ENCODE peak calls at places on chromosome 16, in seven cellular contexts. U is stomach, I is sigmoid colon, C is HepG2, E is transverse colon, B is suprapubic skin, K is K562. R is an unnamed sample. For H3K27me3, the result is how much of the 10 kb centered on the place peaks cover.

GRCh38 chr16:54281535-54282201 is 4.9 kb downstream of the IRX3 start:
- DNase-seq in B (peak), C (no peak), E (peak), K (no peak), U (no peak), I (no peak), R (no peak)

GRCh38 chr16:88558457-88559442 is 11.5 kb upstream of the ZC3H18 start:
- DNase-seq in K (peak), E (peak), U (peak), I (peak), B (no peak), C (peak), R (no peak)

GRCh38 chr16:5900046-5900445 is 802.5 kb upstream of the EEF2KMT start:
- DNase-seq in B (no peak), E (no peak), I (no peak), U (no peak), C (no peak), K (no peak), R (no peak)

GRCh38 chr16:57042157-57043111 is 49.9 kb upstream of the CPNE2 start:
- DNase-seq in U (no peak), I (no peak), B (no peak), C (no peak), E (peak), K (no peak), R (no peak)

GRCh38 chr16:55697867-55698266 is 42.1 kb downstream of the SLC6A2 start:
- DNase-seq in U (no peak), B (no peak), E (no peak), K (no peak), I (no peak), C (no peak), R (no peak)

GRCh38 chr16:57029161-57030160 is 40.1 kb downstream of the NLRC5 start:
- DNase-seq in U (no peak), I (no peak), C (no peak), E (no peak), B (no peak), K (no peak), R (no peak)

GRCh38 chr16:78134944-78135619 is 35.6 kb downstream of the WWOX start:
- DNase-seq in C (peak), K (no peak), U (no peak), B (no peak), I (no peak), E (no peak), R (no peak)

GRCh38 chr16:88131256-88131655 is 180.0 kb downstream of the BANP start:
- DNase-seq in U (no peak), C (no peak), K (no peak), B (no peak), E (no peak), I (no peak), R (no peak)

GRCh38 chr16:71722801-71723536 is 1.5 kb downstream of the PHLPP2 start:
- DNase-seq in B (peak), K (peak), I (peak), C (peak), U (peak), E (peak), R (no peak)

GRCh38 chr16:28258571-28258970 is 33.8 kb upstream of the SBK1 start:
- DNase-seq in E (no peak), B (no peak), I (no peak), K (no peak), U (peak), C (no peak), R (no peak)

GRCh38 chr16:57379579-57379978 is 7.3 kb downstream of the CX3CL1 start:
- DNase-seq in E (no peak), U (no peak), I (no peak), B (no peak), C (no peak), K (no peak), R (no peak)

GRCh38 chr16:28181557-28181914 is 30.2 kb downstream of the XPO6 start:
- DNase-seq in U (peak), K (no peak), I (peak), B (no peak), E (no peak), C (peak), R (no peak)

GRCh38 chr16:68079616-68080344 is 5.4 kb upstream of the NFATC3 start:
- DNase-seq in U (peak), I (peak), C (peak), K (peak), E (peak), B (peak), R (peak)

GRCh38 chr16:30430428-30430970 is 669 bp upstream of the DCTPP1 start:
- DNase-seq in K (peak), C (peak), U (no peak), E (no peak), I (no peak), B (peak), R (no peak)

GRCh38 chr16:84983308-84983707 is 28.0 kb downstream of the ZDHHC7 start:
- DNase-seq in K (no peak), C (no peak), E (no peak), I (no peak), U (no peak), B (no peak), R (no peak)

GRCh38 chr16:22631264-22631663 is 120.6 kb downstream of the NPIPB5 start:
- DNase-seq in I (no peak), E (no peak), B (no peak), K (no peak), U (no peak), C (no peak), R (no peak)

GRCh38 chr16:3732171-3732570 is 14.8 kb upstream of the TRAP1 start:
- DNase-seq in K (no peak), I (peak), B (no peak), U (no peak), C (no peak), E (no peak), R (no peak)
- TF ChIP-seq POLR2AphosphoS5 in K (no peak), I (no peak), B (no peak), U (no peak), C (no peak), E (no peak), R (no peak)

GRCh38 chr16:86569843-86570447 is 3.3 kb downstream of the FOXC2 start:
- DNase-seq in C (no peak), K (no peak), U (no peak), E (no peak), I (no peak), B (no peak), R (no peak)

GRCh38 chr16:86572616-86573015 is 5.7 kb upstream of the FOXL1 start:
- DNase-seq in E (no peak), I (no peak), C (no peak), B (no peak), K (no peak), U (no peak), R (no peak)

GRCh38 chr16:86570542-86571196 is 4.0 kb downstream of the FOXC2 start:
- DNase-seq in B (peak), K (no peak), C (no peak), I (no peak), E (no peak), U (no peak), R (no peak)

GRCh38 chr16:86572041-86572521 is 5.5 kb downstream of the FOXC2 start:
- DNase-seq in K (no peak), B (peak), U (no peak), C (no peak), I (peak), E (no peak), R (no peak)

DNA sequence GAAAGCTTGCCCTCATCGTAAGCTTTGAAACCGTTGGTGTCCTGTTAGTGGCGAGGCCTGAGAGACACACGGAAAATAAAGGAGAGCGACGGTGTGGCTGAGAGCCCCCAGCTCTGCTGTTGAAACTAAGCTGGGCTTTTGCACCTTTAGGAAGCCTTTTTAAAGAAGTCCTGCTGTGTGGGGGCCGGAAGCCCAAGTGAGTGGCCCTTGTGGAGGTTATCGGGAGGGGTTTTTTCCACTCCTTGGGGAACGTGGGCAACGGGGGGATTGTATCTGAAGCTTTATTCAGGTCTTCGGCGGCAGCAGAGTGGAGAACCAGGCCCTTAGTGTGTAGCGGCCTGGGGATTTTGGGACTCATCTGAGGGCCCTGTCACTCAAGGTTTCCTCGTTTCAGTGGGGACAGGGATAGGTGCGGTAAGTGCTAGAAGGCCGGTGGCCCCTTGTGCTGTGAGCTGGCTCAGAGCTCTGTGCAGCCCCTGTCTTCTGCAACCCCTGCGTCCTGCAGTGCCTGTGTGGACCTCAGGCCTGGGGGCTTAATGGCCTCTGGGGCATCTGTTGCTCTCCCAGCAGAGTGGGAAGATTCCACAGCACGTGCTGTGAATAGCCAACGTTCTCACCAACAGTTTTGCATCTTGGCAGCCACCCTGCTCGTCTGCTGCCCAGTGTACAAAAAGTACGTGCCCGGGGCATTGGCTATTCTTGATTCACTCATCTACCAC is 4.7 kb downstream of the FOXC2 start:
- DNase-seq in B (no peak), I (no peak), E (no peak), K (no peak), C (no peak), U (no peak), R (no peak)
- H3K27me3 ChIP-seq in B (half or more), I (half or more), E (half or more), K (under half), C (under half), U (half or more), R (half or more)

DNA sequence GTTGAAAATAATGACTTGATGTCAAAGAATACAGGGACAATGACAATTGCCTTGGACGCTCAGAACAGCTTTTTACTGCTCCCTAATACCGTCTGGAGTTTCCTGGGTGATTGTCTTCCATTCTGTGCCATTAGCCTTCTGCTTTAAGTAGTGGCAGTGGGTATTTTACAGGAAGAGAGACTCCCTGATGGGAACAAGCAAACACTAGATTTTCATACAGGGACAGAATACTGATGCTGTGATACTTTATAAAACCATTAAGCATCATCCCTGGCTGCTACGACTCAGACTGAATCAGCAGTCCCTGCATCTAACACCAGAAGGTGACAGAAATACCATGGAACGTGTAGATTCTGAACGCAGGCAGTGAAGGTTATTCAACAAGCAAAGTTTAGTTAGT is 635.4 kb upstream of the GOT2 start:
- DNase-seq in K (no peak), I (no peak), B (no peak), U (no peak), C (no peak), E (no peak), R (no peak)
- TF ChIP-seq EP300 in K (no peak), I (no peak), B (no peak), U (no peak), C (no peak), E (no peak), R (no peak)

GRCh38 chr16:58381661-58382060 is 10.6 kb upstream of the GINS3 start:
- DNase-seq in C (no peak), U (no peak), E (no peak), I (no peak), B (no peak), K (no peak), R (no peak)

GRCh38 chr16:58379736-58380135 is 12.5 kb upstream of the GINS3 start:
- DNase-seq in K (no peak), U (no peak), C (no peak), I (no peak), E (no peak), B (no peak), R (no peak)

GRCh38 chr16:58385218-58385773 is 7.0 kb upstream of the GINS3 start:
- DNase-seq in B (no peak), E (no peak), U (no peak), K (no peak), C (no peak), I (no peak), R (peak)

GRCh38 chr16:58389724-58390123 is 2.5 kb upstream of the GINS3 start:
- DNase-seq in K (no peak), U (no peak), B (no peak), I (no peak), C (no peak), E (no peak), R (no peak)

DNA sequence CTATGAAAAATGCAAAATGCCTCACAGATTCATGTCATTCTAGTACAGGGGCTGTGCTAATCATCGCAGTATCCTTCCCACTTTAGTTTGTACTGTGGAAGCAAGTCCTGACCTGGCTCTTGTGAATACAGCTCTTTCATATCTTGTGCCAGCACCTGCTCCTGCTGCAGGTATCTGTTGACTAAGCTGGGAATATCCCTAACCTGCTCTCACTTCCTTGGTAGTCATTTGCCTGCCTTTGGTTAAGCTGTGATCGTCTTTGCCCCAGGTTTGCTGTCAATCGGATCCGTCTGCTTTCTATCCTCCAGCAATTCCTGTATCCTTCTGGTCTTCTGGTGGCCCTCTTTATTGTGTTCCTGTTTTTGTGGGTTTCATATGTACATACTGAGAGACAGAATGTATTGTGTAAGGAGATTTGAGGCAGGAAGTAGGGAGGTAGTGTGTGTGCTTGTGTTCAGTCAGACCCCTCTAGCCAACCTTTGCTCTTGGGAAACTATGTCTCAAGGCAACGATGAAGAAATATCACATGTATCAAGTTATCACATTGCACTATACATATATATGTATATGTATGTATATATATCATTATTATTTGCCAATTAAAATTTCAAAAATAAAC is 7.7 kb upstream of the GINS3 start:
- DNase-seq in E (no peak), U (no peak), C (no peak), K (no peak), B (no peak), I (no peak), R (no peak)
- TF ChIP-seq POLR2AphosphoS5 in E (no peak), U (no peak), C (no peak), K (no peak), B (no peak), I (no peak), R (no peak)

GRCh38 chr16:1068451-1068850 is 4.1 kb upstream of the SSTR5 start:
- DNase-seq in E (no peak), C (no peak), K (no peak), B (no peak), I (no peak), U (no peak), R (no peak)

GRCh38 chr16:1071561-1072225 is 854 bp upstream of the SSTR5 start:
- DNase-seq in B (no peak), I (no peak), E (no peak), K (no peak), C (no peak), U (no peak), R (no peak)

GRCh38 chr16:1069154-1069553 is 3.4 kb upstream of the SSTR5 start:
- DNase-seq in I (no peak), K (peak), E (no peak), B (no peak), U (no peak), C (no peak), R (no peak)

GRCh38 chr16:1071009-1071408 is 1.5 kb upstream of the SSTR5 start:
- DNase-seq in K (no peak), U (no peak), B (no peak), E (no peak), I (no peak), C (no peak), R (no peak)

DNA sequence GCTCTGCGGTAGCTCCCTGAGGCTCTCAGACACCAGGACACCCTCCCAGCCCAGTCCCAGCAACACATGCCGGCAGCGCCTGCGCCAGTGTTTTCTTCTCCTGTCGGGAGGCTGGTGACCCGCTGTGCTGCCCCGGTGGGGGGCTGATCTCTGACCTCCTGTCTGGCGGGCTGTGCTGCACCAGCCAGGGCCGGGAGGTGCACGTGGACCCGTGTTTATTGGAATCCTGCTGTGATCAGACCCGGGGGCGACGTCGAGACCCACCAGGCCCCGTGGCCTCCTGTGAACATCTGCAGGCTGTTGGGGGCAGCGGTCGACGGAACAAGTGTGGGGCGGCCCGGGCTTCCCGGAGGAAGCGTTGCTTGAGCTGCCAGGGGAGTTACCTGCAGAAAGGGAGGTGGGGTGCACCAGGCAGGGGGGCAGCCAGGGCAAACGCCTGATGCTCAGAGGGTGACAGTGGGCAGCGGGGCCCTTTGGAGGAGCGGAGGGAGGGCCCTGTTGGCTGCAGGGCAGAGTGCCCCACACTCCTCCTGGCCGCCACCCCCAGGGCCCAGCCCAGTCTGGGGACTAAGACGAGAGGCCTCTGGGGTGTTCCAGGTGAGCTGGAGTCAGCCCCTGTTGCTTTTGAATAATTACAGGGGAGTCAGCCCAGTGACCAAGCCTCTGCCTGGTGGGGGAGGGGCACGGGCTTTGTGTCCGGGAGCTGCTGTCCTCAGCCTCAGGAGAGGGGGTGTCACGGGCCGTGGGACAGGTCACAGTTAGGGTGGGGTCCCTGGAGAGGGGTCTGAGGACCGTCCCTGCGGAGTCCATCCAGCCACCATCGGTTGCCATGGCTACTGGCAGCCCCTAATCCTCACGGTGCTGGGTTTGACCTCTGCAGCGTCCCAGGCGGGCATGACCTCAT is 2.2 kb upstream of the SSTR5 start:
- DNase-seq in K (no peak), I (no peak), B (no peak), E (no peak), U (no peak), C (no peak), R (no peak)
- H3K27me3 ChIP-seq in K (under half), I (half or more), B (half or more), E (half or more), U (half or more), C (under half), R (half or more)

GRCh38 chr16:74296465-74297295 is at the start of gene PSMD7:
- DNase-seq in E (peak), I (peak), B (peak), U (peak), C (peak), K (peak), R (peak)
- TF ChIP-seq EP300 in E (no peak), I (no peak), B (no peak), U (no peak), C (peak), K (peak), R (no peak)

DNA sequence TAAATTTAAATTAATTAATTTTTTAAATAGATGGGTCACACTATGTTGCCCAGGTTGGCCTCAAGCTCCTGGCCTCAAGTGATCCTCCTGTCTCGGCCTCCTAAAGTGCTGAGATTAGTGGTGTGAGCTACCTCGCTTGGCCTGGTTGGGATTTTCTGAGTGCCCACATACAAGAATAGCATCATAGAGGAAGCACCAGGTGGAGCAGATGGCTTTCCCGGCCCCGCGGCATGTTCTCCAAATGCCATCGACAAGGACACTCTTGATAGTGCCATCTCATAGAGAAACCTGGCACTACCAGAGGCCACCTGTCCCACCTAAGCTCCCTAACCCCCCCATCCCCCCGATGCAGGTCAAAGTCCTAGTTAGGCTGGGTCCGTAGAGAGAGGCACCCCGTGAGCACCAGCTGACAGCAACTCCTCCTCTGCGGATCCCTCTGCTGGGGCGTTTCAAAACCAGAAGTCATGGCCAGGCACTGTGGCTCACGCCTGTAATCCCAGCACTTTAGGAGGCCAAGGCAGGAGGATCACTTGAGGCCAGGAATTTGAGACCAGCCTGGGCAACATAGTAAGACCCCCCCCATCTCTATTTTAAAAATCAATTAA is 65.9 kb downstream of the DNAH3 start:
- DNase-seq in K (no peak), U (no peak), B (no peak), E (no peak), C (peak), I (no peak), R (no peak)
- TF ChIP-seq POLR2AphosphoS5 in K (no peak), U (no peak), B (no peak), E (no peak), C (no peak), I (no peak), R (no peak)

DNA sequence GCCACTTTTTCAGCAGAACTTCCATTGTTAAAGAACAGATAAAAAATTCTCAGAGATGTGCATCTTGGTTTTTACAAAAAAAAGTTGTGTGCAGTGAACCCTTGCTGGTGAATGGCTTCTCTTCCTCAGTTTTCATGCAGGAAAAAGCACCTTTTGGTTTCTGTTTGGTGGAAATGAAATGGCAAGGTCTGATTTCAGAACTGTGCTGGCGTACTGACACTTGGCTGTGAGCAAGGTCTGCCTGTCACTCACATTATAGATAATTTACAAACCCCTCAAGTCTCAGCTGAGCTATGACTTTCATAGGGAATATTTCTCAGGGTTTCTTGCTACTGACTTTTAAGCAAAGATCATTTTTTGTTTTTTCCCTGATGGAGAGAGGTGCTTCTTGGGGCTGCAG is 5.8 kb upstream of the SALL1 start:
- DNase-seq in C (no peak), E (no peak), I (no peak), B (no peak), U (no peak), K (no peak), R (no peak)
- H3K27me3 ChIP-seq in C (under half), E (half or more), I (half or more), B (half or more), U (under half), K (under half), R (under half)

R was measured in esophagus muscularis mucosa.